ENCODE peak calls at places on chromosomes 12 and 14, in four cellular contexts. I, K, R and F are unnamed samples.

GRCh38 chr12:2286461-2287131 is 233.8 kb downstream of the CACNA1C start:
- DNase-seq in I (no peak), K (no peak), R (no peak), F (no peak)

GRCh38 chr12:52735816-52736632 is 32.7 kb upstream of the KRT77 start:
- DNase-seq in I (no peak), K (no peak), R (no peak), F (no peak)

GRCh38 chr12:29616664-29617409 is 119.4 kb upstream of the OVCH1 start:
- DNase-seq in I (no peak), K (no peak), R (peak), F (no peak)

GRCh38 chr12:54890339-54890738 is 36.0 kb downstream of the MUCL1 start:
- DNase-seq in I (no peak), K (no peak), R (no peak), F (no peak)

GRCh38 chr14:22227084-22227483 is 361.9 kb downstream of the DAD1 start:
- DNase-seq in I (no peak), K (no peak), R (no peak), F (no peak)

GRCh38 chr12:6335451-6336078 is 6.3 kb downstream of the TNFRSF1A start:
- DNase-seq in I (peak), K (peak), R (peak), F (peak)

GRCh38 chr12:76999157-76999556 is 66.2 kb downstream of the E2F7 start:
- DNase-seq in I (no peak), K (no peak), R (no peak), F (no peak)

GRCh38 chr12:68613209-68613904 is 2.7 kb downstream of the RAP1B start:
- DNase-seq in I (peak), K (no peak), R (no peak), F (no peak)

GRCh38 chr12:72346331-72346944 is 74.3 kb downstream of the TRHDE start:
- DNase-seq in I (no peak), K (no peak), R (peak), F (peak)

GRCh38 chr14:68576496-68577244 is 216.2 kb downstream of the ZFP36L1 start:
- DNase-seq in I (no peak), K (no peak), R (peak), F (peak)

GRCh38 chr14:67461341-67461985 is 27.1 kb downstream of the TMEM229B start:
- DNase-seq in I (no peak), K (no peak), R (no peak), F (no peak)

GRCh38 chr12:55728932-55729591 is at the start of gene CD63:
- DNase-seq in I (peak), K (peak), R (peak), F (peak)

GRCh38 chr12:94718114-94718513 is 67.8 kb upstream of the TMCC3 start:
- DNase-seq in I (no peak), K (no peak), R (no peak), F (no peak)

GRCh38 chr12:1949771-1950470 is 31.5 kb upstream of the CACNA2D4 start:
- DNase-seq in I (no peak), K (no peak), R (no peak), F (no peak)

GRCh38 chr12:505221-505620 is 45.5 kb downstream of the B4GALNT3 start:
- DNase-seq in I (no peak), K (no peak), R (no peak), F (no peak)

GRCh38 chr12:7460375-7461259 is 16.7 kb upstream of the CD163L1 start:
- DNase-seq in I (peak), K (peak), R (peak), F (peak)

GRCh38 chr14:24984846-24985589 is 64.9 kb downstream of the STXBP6 start:
- DNase-seq in I (no peak), K (no peak), R (no peak), F (peak)